ENCODE peak calls at places on chromosomes 4 and X, in six cellular contexts. One of them, this sample, is unnamed.

GRCh38 chr4:2082118-2082517 is 23.0 kb downstream of the NAT8L start:
- DNase-seq in upper lobe of right lung: peak; percentile 33
- DNase-seq in right atrium auricular region: no peak
- DNase-seq in RWPE1: no peak
- DNase-seq in upper lobe of left lung: no peak
- DNase-seq in spleen: peak; percentile 39
- DNase-seq in this sample: no peak

GRCh38 chrX:40273356-40274050 is 175.7 kb upstream of the BCOR start:
- DNase-seq in right atrium auricular region: no peak
- DNase-seq in upper lobe of right lung: peak; percentile 60
- DNase-seq in upper lobe of left lung: no peak
- DNase-seq in spleen: peak; percentile 73
- DNase-seq in RWPE1: no peak
- DNase-seq in this sample: no peak

GRCh38 chr4:95533254-95533653 is 15.5 kb downstream of the UNC5C start:
- DNase-seq in spleen: no peak
- DNase-seq in right atrium auricular region: no peak
- DNase-seq in upper lobe of left lung: no peak
- DNase-seq in RWPE1: no peak
- DNase-seq in upper lobe of right lung: no peak
- DNase-seq in this sample: no peak

GRCh38 chrX:15207994-15208393 is 61.9 kb downstream of the ASB9 start:
- DNase-seq in right atrium auricular region: no peak
- DNase-seq in spleen: no peak
- DNase-seq in upper lobe of right lung: no peak
- DNase-seq in upper lobe of left lung: no peak
- DNase-seq in RWPE1: no peak
- DNase-seq in this sample: no peak

GRCh38 chr4:7222521-7222920 is 30.2 kb downstream of the SORCS2 start:
- DNase-seq in upper lobe of right lung: no peak
- DNase-seq in right atrium auricular region: no peak
- DNase-seq in RWPE1: no peak
- DNase-seq in spleen: no peak
- DNase-seq in upper lobe of left lung: no peak
- DNase-seq in this sample: no peak

GRCh38 chr4:5098176-5098575 is 46.9 kb downstream of the STK32B start:
- DNase-seq in RWPE1: no peak
- DNase-seq in right atrium auricular region: no peak
- DNase-seq in upper lobe of right lung: no peak
- DNase-seq in upper lobe of left lung: no peak
- DNase-seq in spleen: no peak
- DNase-seq in this sample: no peak

GRCh38 chrX:39752820-39753219 is 344.9 kb downstream of the BCOR start:
- DNase-seq in RWPE1: no peak
- DNase-seq in upper lobe of right lung: no peak
- DNase-seq in spleen: no peak
- DNase-seq in right atrium auricular region: no peak
- DNase-seq in upper lobe of left lung: no peak
- DNase-seq in this sample: no peak

GRCh38 chrX:19625612-19626011 is 110.3 kb upstream of the MAP3K15 start:
- DNase-seq in RWPE1: peak; percentile 5
- DNase-seq in spleen: no peak
- DNase-seq in right atrium auricular region: no peak
- DNase-seq in upper lobe of right lung: no peak
- DNase-seq in upper lobe of left lung: no peak
- DNase-seq in this sample: no peak

GRCh38 chr4:138090145-138090917 is 151.8 kb downstream of the SLC7A11 start:
- DNase-seq in spleen: no peak
- DNase-seq in right atrium auricular region: peak; percentile 71
- DNase-seq in upper lobe of right lung: no peak
- DNase-seq in RWPE1: peak; percentile 79
- DNase-seq in upper lobe of left lung: peak; percentile 25
- DNase-seq in this sample: no peak

GRCh38 chr4:2790583-2791517 is 2.0 kb upstream of the SH3BP2 start:
- DNase-seq in RWPE1: no peak
- DNase-seq in spleen: peak; percentile 80
- DNase-seq in upper lobe of left lung: peak; percentile 66
- DNase-seq in right atrium auricular region: no peak
- DNase-seq in upper lobe of right lung: peak; percentile 66
- DNase-seq in this sample: peak; percentile 72

GRCh38 chr4:85391568-85392410 is 83.2 kb upstream of the ARHGAP24 start:
- DNase-seq in right atrium auricular region: no peak
- DNase-seq in spleen: no peak
- DNase-seq in upper lobe of left lung: no peak
- DNase-seq in upper lobe of right lung: no peak
- DNase-seq in RWPE1: no peak
- DNase-seq in this sample: no peak

GRCh38 chr4:16573744-16574143 is 324.7 kb downstream of the LDB2 start:
- DNase-seq in upper lobe of left lung: no peak
- DNase-seq in RWPE1: no peak
- DNase-seq in right atrium auricular region: peak; percentile 85
- DNase-seq in spleen: no peak
- DNase-seq in upper lobe of right lung: no peak
- DNase-seq in this sample: no peak

GRCh38 chrX:1336331-1337143 is at the start of gene IL3RA:
- DNase-seq in spleen: peak; percentile 84
- DNase-seq in upper lobe of right lung: no peak
- DNase-seq in right atrium auricular region: no peak
- DNase-seq in RWPE1: no peak
- DNase-seq in upper lobe of left lung: no peak
- DNase-seq in this sample: no peak

GRCh38 chr4:138975225-138975624 is 40.4 kb upstream of the NOCT start:
- DNase-seq in upper lobe of right lung: no peak
- DNase-seq in right atrium auricular region: peak; percentile 51
- DNase-seq in RWPE1: no peak
- DNase-seq in upper lobe of left lung: no peak
- DNase-seq in spleen: no peak
- DNase-seq in this sample: no peak

GRCh38 chr4:87150498-87151261 is 69.7 kb downstream of the KLHL8 start:
- DNase-seq in RWPE1: peak; percentile 54
- DNase-seq in upper lobe of right lung: no peak
- DNase-seq in upper lobe of left lung: no peak
- DNase-seq in spleen: no peak
- DNase-seq in right atrium auricular region: no peak
- DNase-seq in this sample: no peak

GRCh38 chrX:42704454-42704853 is 73.5 kb downstream of the PPP1R2C start:
- DNase-seq in upper lobe of right lung: no peak
- DNase-seq in upper lobe of left lung: no peak
- DNase-seq in right atrium auricular region: no peak
- DNase-seq in spleen: no peak
- DNase-seq in RWPE1: no peak
- DNase-seq in this sample: no peak

GRCh38 chr4:8690811-8691775 is 98.5 kb downstream of the CPZ start:
- DNase-seq in spleen: peak; percentile 48
- DNase-seq in upper lobe of right lung: peak; percentile 32
- DNase-seq in upper lobe of left lung: peak; percentile 57
- DNase-seq in RWPE1: no peak
- DNase-seq in right atrium auricular region: no peak
- DNase-seq in this sample: peak; percentile 36

GRCh38 chrX:120144178-120144844 is 14.1 kb upstream of the RHOXF2 start:
- DNase-seq in spleen: no peak
- DNase-seq in upper lobe of right lung: no peak
- DNase-seq in RWPE1: no peak
- DNase-seq in right atrium auricular region: no peak
- DNase-seq in upper lobe of left lung: no peak
- DNase-seq in this sample: no peak

GRCh38 chrX:97529801-97530200 is 646.1 kb downstream of the RPA4 start:
- DNase-seq in RWPE1: no peak
- DNase-seq in spleen: no peak
- DNase-seq in upper lobe of left lung: no peak
- DNase-seq in right atrium auricular region: no peak
- DNase-seq in upper lobe of right lung: no peak
- DNase-seq in this sample: no peak

GRCh38 chr4:13678186-13678924 is 50.8 kb upstream of the BOD1L1 start:
- DNase-seq in upper lobe of right lung: no peak
- DNase-seq in spleen: no peak
- DNase-seq in right atrium auricular region: no peak
- DNase-seq in RWPE1: no peak
- DNase-seq in upper lobe of left lung: no peak
- DNase-seq in this sample: no peak

GRCh38 chrX:21194526-21194925 is 179.7 kb upstream of the CNKSR2 start:
- DNase-seq in spleen: no peak
- DNase-seq in RWPE1: no peak
- DNase-seq in upper lobe of right lung: no peak
- DNase-seq in upper lobe of left lung: no peak
- DNase-seq in right atrium auricular region: no peak
- DNase-seq in this sample: no peak

GRCh38 chr4:128386761-128387599 is 99.4 kb upstream of the PGRMC2 start:
- DNase-seq in upper lobe of left lung: peak; percentile 14
- DNase-seq in spleen: no peak
- DNase-seq in right atrium auricular region: peak; percentile 96
- DNase-seq in RWPE1: peak; percentile 70
- DNase-seq in upper lobe of right lung: peak; percentile 76
- DNase-seq in this sample: peak; percentile 94

GRCh38 chr4:103451341-103451740 is 253.2 kb upstream of the CENPE start:
- DNase-seq in RWPE1: peak; percentile 68
- DNase-seq in upper lobe of right lung: no peak
- DNase-seq in right atrium auricular region: no peak
- DNase-seq in spleen: no peak
- DNase-seq in upper lobe of left lung: no peak
- DNase-seq in this sample: no peak

GRCh38 chr4:663046-663437 is 11.0 kb downstream of the ATP5ME start:
- DNase-seq in RWPE1: no peak
- DNase-seq in upper lobe of right lung: no peak
- DNase-seq in right atrium auricular region: no peak
- DNase-seq in upper lobe of left lung: no peak
- DNase-seq in spleen: no peak
- DNase-seq in this sample: no peak
- H3K27ac ChIP-seq in RWPE1: no peak overlapping the region
- H3K27ac ChIP-seq in upper lobe of right lung: peak overlapping the region; percentile 71
- H3K27ac ChIP-seq in right atrium auricular region: peak overlapping the region; percentile 69
- H3K27ac ChIP-seq in upper lobe of left lung: no peak overlapping the region
- H3K27ac ChIP-seq in spleen: peak overlapping the region; percentile 87
- H3K27ac ChIP-seq in this sample: no peak overlapping the region

GRCh38 chr4:78426972-78427371 is 124.6 kb upstream of the ANXA3 start:
- DNase-seq in upper lobe of right lung: no peak
- DNase-seq in right atrium auricular region: no peak
- DNase-seq in upper lobe of left lung: no peak
- DNase-seq in spleen: no peak
- DNase-seq in RWPE1: no peak
- DNase-seq in this sample: no peak
- TF ChIP-seq CTCF in upper lobe of right lung: no peak
- TF ChIP-seq CTCF in right atrium auricular region: no peak
- TF ChIP-seq CTCF in upper lobe of left lung: no peak
- TF ChIP-seq CTCF in spleen: no peak
- TF ChIP-seq CTCF in RWPE1: no peak
- TF ChIP-seq CTCF in this sample: no peak

GRCh38 chrX:45601052-45601451 is 400.4 kb upstream of the DIPK2B start:
- DNase-seq in upper lobe of right lung: no peak
- DNase-seq in RWPE1: no peak
- DNase-seq in spleen: no peak
- DNase-seq in right atrium auricular region: no peak
- DNase-seq in upper lobe of left lung: no peak
- DNase-seq in this sample: no peak
- H3K27ac ChIP-seq in upper lobe of right lung: no peak overlapping the region
- H3K27ac ChIP-seq in RWPE1: no peak overlapping the region
- H3K27ac ChIP-seq in spleen: no peak overlapping the region
- H3K27ac ChIP-seq in right atrium auricular region: no peak overlapping the region
- H3K27ac ChIP-seq in upper lobe of left lung: no peak overlapping the region
- H3K27ac ChIP-seq in this sample: no peak overlapping the region

GRCh38 chr4:129422277-129422676 is 326.3 kb downstream of the C4orf33 start:
- DNase-seq in spleen: no peak
- DNase-seq in right atrium auricular region: no peak
- DNase-seq in upper lobe of left lung: no peak
- DNase-seq in RWPE1: no peak
- DNase-seq in upper lobe of right lung: no peak
- DNase-seq in this sample: no peak
- TF ChIP-seq CTCF in spleen: no peak
- TF ChIP-seq CTCF in right atrium auricular region: no peak
- TF ChIP-seq CTCF in upper lobe of left lung: no peak
- TF ChIP-seq CTCF in RWPE1: no peak
- TF ChIP-seq CTCF in upper lobe of right lung: no peak
- TF ChIP-seq CTCF in this sample: no peak

GRCh38 chrX:11450354-11450753 is 157.1 kb downstream of the AMELX start:
- DNase-seq in right atrium auricular region: no peak
- DNase-seq in spleen: no peak
- DNase-seq in upper lobe of left lung: no peak
- DNase-seq in upper lobe of right lung: no peak
- DNase-seq in RWPE1: no peak
- DNase-seq in this sample: no peak

GRCh38 chrX:11446951-11447350 is 153.7 kb downstream of the AMELX start:
- DNase-seq in right atrium auricular region: no peak
- DNase-seq in upper lobe of left lung: no peak
- DNase-seq in upper lobe of right lung: no peak
- DNase-seq in RWPE1: no peak
- DNase-seq in spleen: no peak
- DNase-seq in this sample: no peak

GRCh38 chrX:11449613-11450012 is 156.4 kb downstream of the AMELX start:
- DNase-seq in right atrium auricular region: no peak
- DNase-seq in upper lobe of left lung: no peak
- DNase-seq in spleen: no peak
- DNase-seq in RWPE1: no peak
- DNase-seq in upper lobe of right lung: no peak
- DNase-seq in this sample: no peak

GRCh38 chrX:11447418-11447817 is 154.2 kb downstream of the AMELX start:
- DNase-seq in right atrium auricular region: no peak
- DNase-seq in upper lobe of left lung: no peak
- DNase-seq in spleen: no peak
- DNase-seq in upper lobe of right lung: no peak
- DNase-seq in RWPE1: no peak
- DNase-seq in this sample: no peak

GRCh38 chrX:11451133-11451532 is 157.9 kb downstream of the AMELX start:
- DNase-seq in upper lobe of left lung: no peak
- DNase-seq in upper lobe of right lung: no peak
- DNase-seq in right atrium auricular region: no peak
- DNase-seq in RWPE1: no peak
- DNase-seq in spleen: no peak
- DNase-seq in this sample: no peak
- H3K27ac ChIP-seq in upper lobe of left lung: no peak overlapping the region
- H3K27ac ChIP-seq in upper lobe of right lung: no peak overlapping the region
- H3K27ac ChIP-seq in right atrium auricular region: no peak overlapping the region
- H3K27ac ChIP-seq in RWPE1: no peak overlapping the region
- H3K27ac ChIP-seq in spleen: no peak overlapping the region
- H3K27ac ChIP-seq in this sample: no peak overlapping the region

DNA sequence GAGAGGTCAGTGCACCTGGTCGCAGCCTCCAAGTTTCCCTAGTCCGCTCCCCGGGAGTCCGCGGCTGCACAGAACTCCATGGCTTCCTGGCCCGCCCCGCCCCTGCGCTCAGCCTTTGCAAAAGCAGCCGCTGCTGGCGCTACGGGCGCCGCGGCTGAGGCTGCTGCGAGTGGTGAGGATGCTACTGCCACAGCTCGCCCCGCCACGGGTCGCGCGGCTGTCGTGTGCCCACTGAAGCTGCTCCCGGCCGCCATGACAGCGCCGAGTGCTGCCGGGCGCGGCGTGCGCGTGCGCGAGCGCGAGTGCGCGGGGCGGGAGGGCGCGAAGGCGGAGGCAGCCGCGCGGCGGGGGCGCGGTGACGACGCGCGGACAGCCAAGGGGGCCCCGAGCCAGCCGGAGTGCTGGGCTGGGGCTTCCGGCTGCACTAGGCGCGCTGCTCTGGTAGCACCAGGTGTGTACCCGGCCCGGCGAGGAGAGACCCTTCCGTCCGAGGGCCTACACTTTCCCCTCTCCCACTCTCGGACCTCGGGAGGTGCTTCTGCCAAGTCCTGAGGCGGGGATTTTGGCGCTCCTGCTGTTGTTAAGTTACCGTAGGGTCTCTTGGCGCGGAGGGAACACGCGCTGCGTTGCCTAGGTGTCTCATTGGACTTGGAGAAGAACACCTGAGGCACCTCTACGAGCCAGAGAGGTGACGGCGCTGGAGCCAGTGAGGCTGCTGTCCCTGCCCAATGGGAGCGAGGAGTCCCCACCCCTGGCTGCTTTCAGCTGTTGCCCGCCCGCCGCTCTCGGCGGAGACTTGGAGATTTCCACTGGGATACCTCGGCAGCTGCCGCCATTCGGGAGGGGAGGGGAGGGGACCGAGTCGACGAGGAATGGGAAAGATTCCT is 617 bp upstream of the LRBA start:
- DNase-seq in right atrium auricular region: peak; percentile 61
- DNase-seq in RWPE1: peak; percentile 71
- DNase-seq in spleen: peak; percentile 96
- DNase-seq in upper lobe of left lung: peak; percentile 96
- DNase-seq in upper lobe of right lung: peak; percentile 91
- DNase-seq in this sample: peak; percentile 77
- TF ChIP-seq CTCF in right atrium auricular region: no peak
- TF ChIP-seq CTCF in RWPE1: no peak
- TF ChIP-seq CTCF in spleen: no peak
- TF ChIP-seq CTCF in upper lobe of left lung: peak; percentile 19
- TF ChIP-seq CTCF in upper lobe of right lung: no peak
- TF ChIP-seq CTCF in this sample: no peak

This sample was measured in coronary artery.